ENCODE peak calls at places on chromosomes 13 and 19, in ten cellular contexts. I is GM23338; H is cardiac muscle cell; A is CD8-positive, alpha-beta T cell; V is heart left ventricle; R is PC-3; T is fibroblast of lung; L is uterus; U is tibial nerve; N is H1. C is an unnamed sample.
A peak's percentile ranks its signal among the peaks of the same experiment; 100 is the strongest.

GRCh38 chr19:6070179-6071102 is 39.9 kb downstream of the RFX2 start:
- DNase-seq in H (no peak), U (no peak), A (no peak), N (no peak), I (no peak), T (no peak), V (no peak), L (no peak), R (no peak), C (no peak)

GRCh38 chr19:17902701-17903100 is 30.1 kb upstream of the CCDC124 start:
- DNase-seq in A (no peak), T (peak; percentile 49), N (no peak), L (no peak), H (no peak), I (no peak), R (no peak), U (no peak), V (no peak), C (peak; percentile 57)

GRCh38 chr13:26584713-26585112 is 27.2 kb downstream of the WASF3 start:
- DNase-seq in T (peak; percentile 71), R (peak; percentile 18), I (no peak), V (no peak), A (no peak), L (no peak), H (no peak), U (no peak), N (no peak), C (peak; percentile 17)

GRCh38 chr13:30607908-30608307 is 9.8 kb upstream of the USPL1 start:
- DNase-seq in L (no peak), U (no peak), R (no peak), A (peak; percentile 61), V (no peak), I (no peak), H (no peak), N (no peak), T (peak; percentile 4), C (no peak)

GRCh38 chr19:55289117-55289796 is 5.5 kb downstream of the BRSK1 start:
- DNase-seq in V (no peak), T (no peak), R (peak; percentile 30), U (no peak), H (no peak), I (no peak), L (no peak), A (no peak), N (no peak), C (no peak)

GRCh38 chr19:58044886-58045285 is 11.1 kb downstream of the ZSCAN1 start:
- DNase-seq in U (no peak), H (no peak), R (no peak), I (no peak), N (no peak), T (no peak), V (no peak), L (no peak), A (no peak), C (no peak)

GRCh38 chr19:49985926-49986325 is 25.0 kb upstream of the SIGLEC11 start:
- DNase-seq in I (no peak), A (no peak), N (no peak), T (no peak), H (no peak), U (no peak), R (peak; percentile 26), L (no peak), V (no peak), C (no peak)

GRCh38 chr13:113151745-113152707 is 6.4 kb upstream of the PROZ start:
- DNase-seq in U (no peak), H (no peak), N (no peak), T (peak; percentile 69), I (no peak), V (peak; percentile 48), R (peak; percentile 3), L (peak; percentile 40), A (peak; percentile 26), C (no peak)

GRCh38 chr13:105643966-105644365 is 891.5 kb downstream of the EFNB2 start:
- DNase-seq in R (no peak), T (no peak), N (no peak), A (no peak), I (no peak), U (no peak), V (no peak), H (no peak), L (no peak), C (no peak)

GRCh38 chr19:54502518-54503048 is at the start of gene LAIR2:
- DNase-seq in U (no peak), A (no peak), T (no peak), H (no peak), V (no peak), I (no peak), L (no peak), N (no peak), R (no peak), C (no peak)

GRCh38 chr19:49676136-49676689 is 858 bp upstream of the PRMT1 start:
- DNase-seq in L (peak; percentile 86), R (peak; percentile 86), I (peak; percentile 94), N (peak; percentile 82), H (peak; percentile 88), A (peak; percentile 65), V (peak; percentile 90), T (peak; percentile 93), U (peak; percentile 78), C (peak; percentile 91)

GRCh38 chr19:48918801-48919247 is 14.7 kb upstream of the DHDH start:
- DNase-seq in U (no peak), V (no peak), A (no peak), H (peak; percentile 55), I (peak; percentile 92), N (peak; percentile 47), R (peak; percentile 15), L (no peak), T (no peak), C (no peak)

GRCh38 chr19:58304748-58305064 is 471 bp upstream of the ERVK3-1 start:
- DNase-seq in R (no peak), H (no peak), L (no peak), T (no peak), U (no peak), V (no peak), N (no peak), A (no peak), I (peak; percentile 52), C (no peak)

GRCh38 chr13:99988469-99989375 is 7.1 kb downstream of the ZIC2 start:
- DNase-seq in U (no peak), H (peak; percentile 19), N (no peak), R (no peak), L (no peak), T (no peak), V (no peak), A (no peak), I (peak; percentile 79), C (no peak)
- TF ChIP-seq CTCF in U (no peak), H (no peak), N (no peak), R (no peak), L (no peak), T (no peak), V (no peak), A (no peak), I (no peak), C (no peak)

GRCh38 chr13:60094385-60095088 is 69.2 kb downstream of the DIAPH3 start:
- DNase-seq in I (no peak), U (no peak), V (no peak), A (no peak), N (no peak), T (no peak), R (no peak), L (no peak), H (no peak), C (no peak)
- H3K27ac ChIP-seq in I (peak overlapping the region; percentile 35), U (no peak overlapping the region), V (no peak overlapping the region), A (no peak overlapping the region), N (no peak overlapping the region), T (no peak overlapping the region), R (no peak overlapping the region), L (no peak overlapping the region), H (no peak overlapping the region), C (no peak overlapping the region)

DNA sequence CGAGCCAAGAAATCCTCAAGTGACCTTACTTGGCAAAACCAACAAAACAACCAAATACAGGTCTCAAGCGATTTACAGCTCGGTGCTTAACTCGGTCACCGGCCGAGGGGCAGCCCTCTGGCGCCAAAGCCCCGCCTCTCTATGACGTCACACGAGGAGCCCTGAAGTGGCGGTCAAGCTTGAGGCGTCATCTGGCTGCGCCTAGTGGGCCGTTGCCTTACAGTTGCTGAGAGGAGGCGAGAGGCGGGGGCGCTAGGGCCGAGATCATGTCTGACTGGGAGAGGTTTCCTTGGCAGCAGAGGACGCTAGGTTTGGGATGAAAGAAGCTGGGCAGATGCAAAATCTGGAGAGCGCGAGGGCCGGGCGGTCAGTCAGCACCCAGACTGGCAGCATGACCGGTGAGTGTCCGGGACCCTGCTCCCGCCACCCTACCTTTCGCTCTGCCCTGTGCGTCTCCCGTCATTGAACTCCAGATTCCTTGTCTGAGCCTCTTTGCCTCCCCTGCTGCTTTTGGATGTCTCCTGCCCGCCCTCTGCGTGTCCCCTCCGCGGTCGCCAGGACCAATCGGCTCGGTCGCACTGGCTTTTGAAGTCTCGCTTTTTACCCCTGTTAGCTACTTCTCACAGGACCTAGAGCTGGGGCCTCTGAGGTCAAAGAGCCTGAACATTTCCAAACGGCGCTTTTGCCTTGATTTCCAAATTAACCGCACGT is at the start of gene CDADC1:
- DNase-seq in T (peak; percentile 95), V (peak; percentile 99), R (peak; percentile 93), L (peak; percentile 98), H (peak; percentile 100), A (peak; percentile 87), U (peak; percentile 97), I (peak; percentile 99), N (peak; percentile 91), C (peak; percentile 64)
- H3K4me1 ChIP-seq in T (no peaks in the 10 kb centered on the region), V (peaks cover 22% of the 10 kb centered on the region), R (no peaks in the 10 kb centered on the region), L (no peaks in the 10 kb centered on the region), H (no peaks in the 10 kb centered on the region), A (peaks cover 8% of the 10 kb centered on the region), U (no peaks in the 10 kb centered on the region), I (no peaks in the 10 kb centered on the region), N (no peaks in the 10 kb centered on the region), C (peaks cover 4% of the 10 kb centered on the region)

GRCh38 chr19:12093777-12094176 is 29.2 kb downstream of the ZNF844 start:
- DNase-seq in R (no peak), L (no peak), U (no peak), A (no peak), H (no peak), I (no peak), N (no peak), V (no peak), T (no peak), C (no peak)

GRCh38 chr19:12092065-12092867 is 27.7 kb downstream of the ZNF844 start:
- DNase-seq in H (peak; percentile 95), N (peak; percentile 81), U (peak; percentile 58), A (peak; percentile 39), I (peak; percentile 97), R (peak; percentile 37), L (peak; percentile 77), T (peak; percentile 89), V (peak; percentile 92), C (peak; percentile 62)

GRCh38 chr19:12095111-12095790 is 30.7 kb downstream of the ZNF844 start:
- DNase-seq in T (no peak), I (no peak), R (no peak), H (no peak), A (no peak), L (no peak), U (no peak), N (no peak), V (no peak), C (no peak)

GRCh38 chr19:12085074-12085818 is 20.7 kb downstream of the ZNF844 start:
- DNase-seq in A (no peak), I (no peak), H (no peak), V (no peak), U (no peak), L (no peak), R (no peak), N (no peak), T (no peak), C (no peak)

DNA sequence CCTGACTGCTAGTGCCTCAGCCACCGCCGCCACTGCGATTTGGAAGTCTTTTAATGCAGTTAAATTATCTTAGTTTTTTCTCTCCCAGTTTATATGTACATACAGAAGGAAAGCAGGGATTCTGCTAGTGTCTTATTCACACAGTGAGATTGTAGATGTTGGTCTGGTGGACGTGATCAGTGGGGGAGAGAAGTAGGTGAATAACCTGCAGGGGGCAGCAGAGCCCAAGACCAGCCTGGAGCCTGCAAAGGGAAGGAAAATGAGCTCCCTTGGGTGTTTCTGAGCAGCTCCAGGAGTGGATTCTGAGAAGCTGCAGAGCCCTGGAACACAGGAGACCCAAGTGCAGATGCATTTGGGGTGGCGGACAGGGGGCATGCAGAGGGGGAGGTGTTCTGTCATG is 26.3 kb downstream of the ZNF844 start:
- DNase-seq in U (peak; percentile 61), T (peak; percentile 25), I (peak; percentile 71), R (peak; percentile 35), A (peak; percentile 58), V (peak; percentile 72), H (peak; percentile 83), N (no peak), L (peak; percentile 39), C (peak; percentile 34)
- TF ChIP-seq CTCF in U (peak; percentile 38), T (peak; percentile 65), I (peak; percentile 82), R (peak; percentile 61), A (peak; percentile 59), V (peak; percentile 59), H (peak; percentile 70), N (peak; percentile 63), L (peak; percentile 37), C (peak; percentile 61)

C was measured in foreskin keratinocyte.